ENCODE peak calls at places on chromosomes 3 and 15, in seven cellular contexts. One of them, this sample, is unnamed.

GRCh38 chr3:31247850-31248618 is 284.7 kb upstream of the STT3B start:
- DNase-seq in Kasumi-1: no peak
- DNase-seq in IMR-90: no peak
- DNase-seq in RWPE1: peak; percentile 32
- DNase-seq in neural crest cell: no peak
- DNase-seq in HT-29: peak; percentile 54
- DNase-seq in GM04503: no peak
- DNase-seq in this sample: no peak

GRCh38 chr15:71103102-71103676 is 12.1 kb upstream of the THSD4 start:
- DNase-seq in Kasumi-1: no peak
- DNase-seq in IMR-90: peak; percentile 68
- DNase-seq in RWPE1: peak; percentile 58
- DNase-seq in neural crest cell: peak; percentile 9
- DNase-seq in HT-29: peak; percentile 81
- DNase-seq in GM04503: no peak
- DNase-seq in this sample: no peak

GRCh38 chr3:126466886-126467610 is 8.6 kb downstream of the ZXDC start:
- DNase-seq in Kasumi-1: peak; percentile 3
- DNase-seq in IMR-90: no peak
- DNase-seq in RWPE1: no peak
- DNase-seq in neural crest cell: no peak
- DNase-seq in HT-29: no peak
- DNase-seq in GM04503: no peak
- DNase-seq in this sample: no peak

GRCh38 chr3:23923786-23924185 is 6.9 kb downstream of the RPL15 start:
- DNase-seq in Kasumi-1: no peak
- DNase-seq in IMR-90: peak; percentile 83
- DNase-seq in RWPE1: no peak
- DNase-seq in neural crest cell: no peak
- DNase-seq in HT-29: no peak
- DNase-seq in GM04503: no peak
- DNase-seq in this sample: no peak

GRCh38 chr15:63041982-63042878 is at the start of gene TPM1:
- DNase-seq in Kasumi-1: no peak
- DNase-seq in IMR-90: peak; percentile 93
- DNase-seq in RWPE1: peak; percentile 77
- DNase-seq in neural crest cell: peak; percentile 55
- DNase-seq in HT-29: no peak
- DNase-seq in GM04503: peak; percentile 79
- DNase-seq in this sample: no peak

GRCh38 chr3:55486857-55487375 is at the start of gene WNT5A:
- DNase-seq in Kasumi-1: no peak
- DNase-seq in IMR-90: no peak
- DNase-seq in RWPE1: peak; percentile 18
- DNase-seq in neural crest cell: peak; percentile 40
- DNase-seq in HT-29: no peak
- DNase-seq in GM04503: no peak
- DNase-seq in this sample: no peak

GRCh38 chr3:152328841-152329240 is 60.1 kb downstream of the MBNL1 start:
- DNase-seq in Kasumi-1: peak; percentile 21
- DNase-seq in IMR-90: peak; percentile 88
- DNase-seq in RWPE1: peak; percentile 79
- DNase-seq in neural crest cell: no peak
- DNase-seq in HT-29: peak; percentile 58
- DNase-seq in GM04503: peak; percentile 63
- DNase-seq in this sample: no peak

GRCh38 chr3:178540184-178540583 is 3.9 kb downstream of the KCNMB2 start:
- DNase-seq in Kasumi-1: no peak
- DNase-seq in IMR-90: no peak
- DNase-seq in RWPE1: no peak
- DNase-seq in neural crest cell: no peak
- DNase-seq in HT-29: no peak
- DNase-seq in GM04503: no peak
- DNase-seq in this sample: no peak

GRCh38 chr3:97658670-97659285 is 105.8 kb upstream of the ARL6 start:
- DNase-seq in Kasumi-1: peak; percentile 70
- DNase-seq in IMR-90: peak; percentile 2
- DNase-seq in RWPE1: peak; percentile 25
- DNase-seq in neural crest cell: no peak
- DNase-seq in HT-29: peak; percentile 65
- DNase-seq in GM04503: no peak
- DNase-seq in this sample: no peak

GRCh38 chr15:71773206-71773859 is 37.0 kb upstream of the NR2E3 start:
- DNase-seq in Kasumi-1: no peak
- DNase-seq in IMR-90: peak; percentile 16
- DNase-seq in RWPE1: no peak
- DNase-seq in neural crest cell: no peak
- DNase-seq in HT-29: no peak
- DNase-seq in GM04503: no peak
- DNase-seq in this sample: no peak

GRCh38 chr15:41661078-41661528 is 898 bp downstream of the MGA start:
- DNase-seq in Kasumi-1: no peak
- DNase-seq in IMR-90: no peak
- DNase-seq in RWPE1: peak; percentile 13
- DNase-seq in neural crest cell: no peak
- DNase-seq in HT-29: peak; percentile 47
- DNase-seq in GM04503: no peak
- DNase-seq in this sample: no peak

GRCh38 chr3:140994316-140994715 is 52.7 kb downstream of the SLC25A36 start:
- DNase-seq in Kasumi-1: no peak
- DNase-seq in IMR-90: no peak
- DNase-seq in RWPE1: no peak
- DNase-seq in neural crest cell: no peak
- DNase-seq in HT-29: no peak
- DNase-seq in GM04503: no peak
- DNase-seq in this sample: no peak

GRCh38 chr3:73475717-73476116 is 149.0 kb downstream of the PDZRN3 start:
- DNase-seq in Kasumi-1: no peak
- DNase-seq in IMR-90: no peak
- DNase-seq in RWPE1: no peak
- DNase-seq in neural crest cell: no peak
- DNase-seq in HT-29: no peak
- DNase-seq in GM04503: no peak
- DNase-seq in this sample: no peak

GRCh38 chr15:38991701-38992100 is 427.1 kb upstream of the RASGRP1 start:
- DNase-seq in Kasumi-1: no peak
- DNase-seq in IMR-90: no peak
- DNase-seq in RWPE1: no peak
- DNase-seq in neural crest cell: no peak
- DNase-seq in HT-29: no peak
- DNase-seq in GM04503: peak; percentile 25
- DNase-seq in this sample: no peak

GRCh38 chr15:95448531-95449210 is 881.8 kb upstream of the NR2F2 start:
- DNase-seq in Kasumi-1: no peak
- DNase-seq in IMR-90: peak; percentile 54
- DNase-seq in RWPE1: peak; percentile 1
- DNase-seq in neural crest cell: no peak
- DNase-seq in HT-29: no peak
- DNase-seq in GM04503: no peak
- DNase-seq in this sample: no peak

GRCh38 chr15:78100886-78101285 is 8.5 kb downstream of the SH2D7 start:
- DNase-seq in Kasumi-1: no peak
- DNase-seq in IMR-90: no peak
- DNase-seq in RWPE1: no peak
- DNase-seq in neural crest cell: no peak
- DNase-seq in HT-29: no peak
- DNase-seq in GM04503: no peak
- DNase-seq in this sample: no peak

GRCh38 chr15:30923429-30923828 is 19.7 kb downstream of the FAN1 start:
- DNase-seq in Kasumi-1: no peak
- DNase-seq in IMR-90: no peak
- DNase-seq in RWPE1: no peak
- DNase-seq in neural crest cell: no peak
- DNase-seq in HT-29: no peak
- DNase-seq in GM04503: no peak
- DNase-seq in this sample: no peak

GRCh38 chr3:33358172-33358781 is 81.0 kb downstream of the FBXL2 start:
- DNase-seq in Kasumi-1: no peak
- DNase-seq in IMR-90: no peak
- DNase-seq in RWPE1: no peak
- DNase-seq in neural crest cell: no peak
- DNase-seq in HT-29: no peak
- DNase-seq in GM04503: no peak
- DNase-seq in this sample: no peak

GRCh38 chr3:31485206-31485605 is 47.5 kb upstream of the STT3B start:
- DNase-seq in Kasumi-1: peak; percentile 23
- DNase-seq in IMR-90: no peak
- DNase-seq in RWPE1: no peak
- DNase-seq in neural crest cell: no peak
- DNase-seq in HT-29: no peak
- DNase-seq in GM04503: no peak
- DNase-seq in this sample: no peak

GRCh38 chr3:112007641-112008040 is 8.9 kb downstream of the TAGLN3 start:
- DNase-seq in Kasumi-1: no peak
- DNase-seq in IMR-90: peak; percentile 50
- DNase-seq in RWPE1: no peak
- DNase-seq in neural crest cell: no peak
- DNase-seq in HT-29: no peak
- DNase-seq in GM04503: peak; percentile 74
- DNase-seq in this sample: no peak

GRCh38 chr3:179565496-179565895 is 2.8 kb downstream of the ACTL6A start:
- DNase-seq in Kasumi-1: no peak
- DNase-seq in IMR-90: no peak
- DNase-seq in RWPE1: no peak
- DNase-seq in neural crest cell: no peak
- DNase-seq in HT-29: no peak
- DNase-seq in GM04503: no peak
- DNase-seq in this sample: no peak